ENCODE peak calls at places on chromosomes 1 and 21, in six cellular contexts. One of them, this sample, is unnamed.

GRCh38 chr1:54724771-54725170 is 9.1 kb downstream of the TTC4 start:
- DNase-seq in epithelial cell of proximal tubule: no peak
- DNase-seq in AG04450: no peak
- DNase-seq in CD8-positive, alpha-beta T cell: no peak
- DNase-seq in fibroblast of the aortic adventitia: no peak
- DNase-seq in A549: no peak
- DNase-seq in this sample: no peak

GRCh38 chr1:245874942-245875580 is 632.0 kb downstream of the SMYD3 start:
- DNase-seq in epithelial cell of proximal tubule: peak
- DNase-seq in AG04450: peak
- DNase-seq in CD8-positive, alpha-beta T cell: no peak
- DNase-seq in fibroblast of the aortic adventitia: peak
- DNase-seq in A549: no peak
- DNase-seq in this sample: peak

GRCh38 chr1:234067584-234067983 is 163.1 kb downstream of the SLC35F3 start:
- DNase-seq in epithelial cell of proximal tubule: peak
- DNase-seq in AG04450: no peak
- DNase-seq in CD8-positive, alpha-beta T cell: no peak
- DNase-seq in fibroblast of the aortic adventitia: no peak
- DNase-seq in A549: no peak
- DNase-seq in this sample: no peak

GRCh38 chr1:157033357-157033876 is 12.1 kb downstream of the ARHGEF11 start:
- DNase-seq in epithelial cell of proximal tubule: no peak
- DNase-seq in AG04450: no peak
- DNase-seq in CD8-positive, alpha-beta T cell: no peak
- DNase-seq in fibroblast of the aortic adventitia: no peak
- DNase-seq in A549: no peak
- DNase-seq in this sample: no peak

GRCh38 chr1:216450252-216450651 is 27.0 kb upstream of the USH2A start:
- DNase-seq in epithelial cell of proximal tubule: no peak
- DNase-seq in AG04450: no peak
- DNase-seq in CD8-positive, alpha-beta T cell: no peak
- DNase-seq in fibroblast of the aortic adventitia: no peak
- DNase-seq in A549: no peak
- DNase-seq in this sample: no peak

GRCh38 chr1:202135221-202135721 is 9.3 kb downstream of the ARL8A start:
- DNase-seq in epithelial cell of proximal tubule: no peak
- DNase-seq in AG04450: peak
- DNase-seq in CD8-positive, alpha-beta T cell: peak
- DNase-seq in fibroblast of the aortic adventitia: peak
- DNase-seq in A549: peak
- DNase-seq in this sample: peak

GRCh38 chr1:5891736-5892135 is 100.5 kb downstream of the NPHP4 start:
- DNase-seq in epithelial cell of proximal tubule: no peak
- DNase-seq in AG04450: no peak
- DNase-seq in CD8-positive, alpha-beta T cell: no peak
- DNase-seq in fibroblast of the aortic adventitia: peak
- DNase-seq in A549: no peak
- DNase-seq in this sample: peak

GRCh38 chr1:31788138-31788824 is 24.1 kb upstream of the ADGRB2 start:
- DNase-seq in epithelial cell of proximal tubule: no peak
- DNase-seq in AG04450: peak
- DNase-seq in CD8-positive, alpha-beta T cell: peak
- DNase-seq in fibroblast of the aortic adventitia: peak
- DNase-seq in A549: peak
- DNase-seq in this sample: peak

GRCh38 chr1:198605880-198606458 is 32.9 kb upstream of the PTPRC start:
- DNase-seq in epithelial cell of proximal tubule: no peak
- DNase-seq in AG04450: no peak
- DNase-seq in CD8-positive, alpha-beta T cell: no peak
- DNase-seq in fibroblast of the aortic adventitia: no peak
- DNase-seq in A549: no peak
- DNase-seq in this sample: no peak

GRCh38 chr1:169106921-169107672 is 607 bp downstream of the ATP1B1 start:
- DNase-seq in epithelial cell of proximal tubule: no peak
- DNase-seq in AG04450: no peak
- DNase-seq in CD8-positive, alpha-beta T cell: no peak
- DNase-seq in fibroblast of the aortic adventitia: peak
- DNase-seq in A549: no peak
- DNase-seq in this sample: peak

GRCh38 chr1:31739281-31739853 is 24.8 kb downstream of the ADGRB2 start:
- DNase-seq in epithelial cell of proximal tubule: no peak
- DNase-seq in AG04450: no peak
- DNase-seq in CD8-positive, alpha-beta T cell: no peak
- DNase-seq in fibroblast of the aortic adventitia: no peak
- DNase-seq in A549: no peak
- DNase-seq in this sample: no peak

GRCh38 chr1:59765036-59765730 is 49.6 kb upstream of the HOOK1 start:
- DNase-seq in epithelial cell of proximal tubule: no peak
- DNase-seq in AG04450: no peak
- DNase-seq in CD8-positive, alpha-beta T cell: no peak
- DNase-seq in fibroblast of the aortic adventitia: no peak
- DNase-seq in A549: no peak
- DNase-seq in this sample: no peak

GRCh38 chr21:32940079-32941014 is 85.4 kb upstream of the OLIG2 start:
- DNase-seq in epithelial cell of proximal tubule: no peak
- DNase-seq in AG04450: peak
- DNase-seq in CD8-positive, alpha-beta T cell: peak
- DNase-seq in fibroblast of the aortic adventitia: peak
- DNase-seq in A549: peak
- DNase-seq in this sample: peak

GRCh38 chr1:205293350-205294074 is 28.0 kb downstream of the NUAK2 start:
- DNase-seq in epithelial cell of proximal tubule: no peak
- DNase-seq in AG04450: no peak
- DNase-seq in CD8-positive, alpha-beta T cell: no peak
- DNase-seq in fibroblast of the aortic adventitia: no peak
- DNase-seq in A549: no peak
- DNase-seq in this sample: no peak

GRCh38 chr1:172642970-172643369 is 15.9 kb upstream of the FASLG start:
- DNase-seq in epithelial cell of proximal tubule: no peak
- DNase-seq in AG04450: no peak
- DNase-seq in CD8-positive, alpha-beta T cell: no peak
- DNase-seq in fibroblast of the aortic adventitia: no peak
- DNase-seq in A549: no peak
- DNase-seq in this sample: peak

GRCh38 chr1:21291964-21292363 is 1.7 kb upstream of the ECE1 start:
- DNase-seq in epithelial cell of proximal tubule: no peak
- DNase-seq in AG04450: no peak
- DNase-seq in CD8-positive, alpha-beta T cell: no peak
- DNase-seq in fibroblast of the aortic adventitia: no peak
- DNase-seq in A549: no peak
- DNase-seq in this sample: no peak

GRCh38 chr1:34328281-34328680 is 151.6 kb downstream of the C1orf94 start:
- DNase-seq in epithelial cell of proximal tubule: no peak
- DNase-seq in AG04450: no peak
- DNase-seq in CD8-positive, alpha-beta T cell: no peak
- DNase-seq in fibroblast of the aortic adventitia: no peak
- DNase-seq in A549: no peak
- DNase-seq in this sample: no peak

GRCh38 chr1:167492509-167492910 is 25.8 kb downstream of the CD247 start:
- DNase-seq in epithelial cell of proximal tubule: no peak
- DNase-seq in AG04450: no peak
- DNase-seq in CD8-positive, alpha-beta T cell: no peak
- DNase-seq in fibroblast of the aortic adventitia: no peak
- DNase-seq in A549: no peak
- DNase-seq in this sample: no peak

GRCh38 chr21:33478858-33479678 is 706 bp downstream of the TMEM50B start:
- DNase-seq in epithelial cell of proximal tubule: no peak
- DNase-seq in AG04450: no peak
- DNase-seq in CD8-positive, alpha-beta T cell: peak
- DNase-seq in fibroblast of the aortic adventitia: peak
- DNase-seq in A549: no peak
- DNase-seq in this sample: peak

GRCh38 chr1:177137814-177138213 is 26.7 kb downstream of the ASTN1 start:
- DNase-seq in epithelial cell of proximal tubule: no peak
- DNase-seq in AG04450: no peak
- DNase-seq in CD8-positive, alpha-beta T cell: no peak
- DNase-seq in fibroblast of the aortic adventitia: no peak
- DNase-seq in A549: no peak
- DNase-seq in this sample: no peak

GRCh38 chr21:39319814-39320332 is 6.4 kb upstream of the BRWD1 start:
- DNase-seq in epithelial cell of proximal tubule: no peak
- DNase-seq in AG04450: no peak
- DNase-seq in CD8-positive, alpha-beta T cell: no peak
- DNase-seq in fibroblast of the aortic adventitia: peak
- DNase-seq in A549: no peak
- DNase-seq in this sample: peak

GRCh38 chr1:183226963-183227362 is 40.9 kb downstream of the LAMC2 start:
- DNase-seq in epithelial cell of proximal tubule: no peak
- DNase-seq in AG04450: no peak
- DNase-seq in CD8-positive, alpha-beta T cell: no peak
- DNase-seq in fibroblast of the aortic adventitia: no peak
- DNase-seq in A549: no peak
- DNase-seq in this sample: no peak

GRCh38 chr21:15224346-15225086 is 159.7 kb upstream of the NRIP1 start:
- DNase-seq in epithelial cell of proximal tubule: peak
- DNase-seq in AG04450: peak
- DNase-seq in CD8-positive, alpha-beta T cell: no peak
- DNase-seq in fibroblast of the aortic adventitia: peak
- DNase-seq in A549: peak
- DNase-seq in this sample: peak

GRCh38 chr1:186404454-186405051 is 28.9 kb downstream of the ODR4 start:
- DNase-seq in epithelial cell of proximal tubule: no peak
- DNase-seq in AG04450: peak
- DNase-seq in CD8-positive, alpha-beta T cell: no peak
- DNase-seq in fibroblast of the aortic adventitia: peak
- DNase-seq in A549: peak
- DNase-seq in this sample: peak

GRCh38 chr1:87684786-87685185 is 356.1 kb downstream of the LMO4 start:
- DNase-seq in epithelial cell of proximal tubule: no peak
- DNase-seq in AG04450: no peak
- DNase-seq in CD8-positive, alpha-beta T cell: no peak
- DNase-seq in fibroblast of the aortic adventitia: peak
- DNase-seq in A549: no peak
- DNase-seq in this sample: peak

GRCh38 chr1:16474166-16474800 is 33.8 kb downstream of the NECAP2 start:
- DNase-seq in epithelial cell of proximal tubule: no peak
- DNase-seq in AG04450: no peak
- DNase-seq in CD8-positive, alpha-beta T cell: no peak
- DNase-seq in fibroblast of the aortic adventitia: no peak
- DNase-seq in A549: no peak
- DNase-seq in this sample: no peak

GRCh38 chr1:199512037-199512710 is 515.3 kb upstream of the NR5A2 start:
- DNase-seq in epithelial cell of proximal tubule: peak
- DNase-seq in AG04450: no peak
- DNase-seq in CD8-positive, alpha-beta T cell: no peak
- DNase-seq in fibroblast of the aortic adventitia: no peak
- DNase-seq in A549: no peak
- DNase-seq in this sample: no peak

GRCh38 chr1:206738370-206739366 is 31.9 kb upstream of the IL19 start:
- DNase-seq in epithelial cell of proximal tubule: no peak
- DNase-seq in AG04450: no peak
- DNase-seq in CD8-positive, alpha-beta T cell: no peak
- DNase-seq in fibroblast of the aortic adventitia: peak
- DNase-seq in A549: peak
- DNase-seq in this sample: peak

GRCh38 chr1:29436386-29436785 is 200.1 kb downstream of the PTPRU start:
- DNase-seq in epithelial cell of proximal tubule: no peak
- DNase-seq in AG04450: no peak
- DNase-seq in CD8-positive, alpha-beta T cell: no peak
- DNase-seq in fibroblast of the aortic adventitia: no peak
- DNase-seq in A549: no peak
- DNase-seq in this sample: no peak

GRCh38 chr21:46078984-46079356 is 18.9 kb upstream of the COL6A2 start:
- DNase-seq in epithelial cell of proximal tubule: no peak
- DNase-seq in AG04450: no peak
- DNase-seq in CD8-positive, alpha-beta T cell: no peak
- DNase-seq in fibroblast of the aortic adventitia: peak
- DNase-seq in A549: no peak
- DNase-seq in this sample: no peak

GRCh38 chr1:87121732-87122163 is 206.9 kb upstream of the LMO4 start:
- DNase-seq in epithelial cell of proximal tubule: no peak
- DNase-seq in AG04450: no peak
- DNase-seq in CD8-positive, alpha-beta T cell: no peak
- DNase-seq in fibroblast of the aortic adventitia: no peak
- DNase-seq in A549: no peak
- DNase-seq in this sample: no peak

DNA sequence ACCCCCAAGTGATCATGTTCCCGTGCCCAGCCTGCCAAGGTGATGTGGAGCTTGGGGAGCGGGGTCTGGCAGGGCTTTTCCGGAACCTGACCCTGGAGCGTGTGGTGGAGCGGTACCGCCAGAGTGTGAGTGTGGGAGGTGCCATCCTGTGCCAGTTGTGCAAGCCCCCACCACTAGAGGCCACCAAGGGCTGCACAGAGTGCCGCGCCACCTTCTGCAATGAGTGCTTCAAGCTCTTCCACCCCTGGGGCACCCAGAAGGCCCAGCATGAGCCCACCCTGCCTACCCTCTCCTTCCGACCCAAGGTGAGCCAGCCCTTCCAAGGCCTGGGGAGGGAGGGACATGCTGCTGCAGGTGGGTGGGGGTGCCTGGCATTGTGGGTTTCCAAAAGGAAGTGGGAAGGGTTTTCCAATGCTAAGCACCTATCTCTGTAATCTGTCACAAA is 2.3 kb downstream of the TRIM46 start:
- DNase-seq in epithelial cell of proximal tubule: no peak
- DNase-seq in AG04450: no peak
- DNase-seq in CD8-positive, alpha-beta T cell: no peak
- DNase-seq in fibroblast of the aortic adventitia: no peak
- DNase-seq in A549: no peak
- DNase-seq in this sample: no peak
- TF ChIP-seq CTCF in epithelial cell of proximal tubule: peak
- TF ChIP-seq CTCF in AG04450: no peak
- TF ChIP-seq CTCF in CD8-positive, alpha-beta T cell: no peak
- TF ChIP-seq CTCF in fibroblast of the aortic adventitia: no peak
- TF ChIP-seq CTCF in A549: no peak
- TF ChIP-seq CTCF in this sample: no peak

DNA sequence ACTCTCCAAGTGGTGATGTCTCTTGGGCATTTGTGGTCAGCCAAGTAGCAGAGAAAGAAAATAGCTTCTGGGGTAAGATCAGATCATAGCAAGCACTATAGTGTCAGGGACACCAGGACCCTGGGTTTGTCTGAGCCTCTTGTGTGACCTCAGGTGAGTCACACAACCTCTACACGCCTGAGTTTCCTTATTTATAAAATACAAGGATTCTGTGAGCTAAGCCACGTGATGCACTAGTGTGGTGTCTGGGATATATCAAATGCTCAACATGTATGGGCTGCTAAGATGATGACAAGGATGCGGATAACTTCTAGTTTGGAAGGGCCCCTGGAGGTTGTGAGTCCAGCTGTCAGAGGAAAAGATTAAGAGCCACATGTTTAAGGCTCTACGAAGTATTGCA is 24.5 kb upstream of the ZNF436 start:
- DNase-seq in epithelial cell of proximal tubule: no peak
- DNase-seq in AG04450: no peak
- DNase-seq in CD8-positive, alpha-beta T cell: no peak
- DNase-seq in fibroblast of the aortic adventitia: peak
- DNase-seq in A549: no peak
- DNase-seq in this sample: peak
- H3K4me3 ChIP-seq in epithelial cell of proximal tubule: no peak
- H3K4me3 ChIP-seq in AG04450: no peak
- H3K4me3 ChIP-seq in CD8-positive, alpha-beta T cell: no peak
- H3K4me3 ChIP-seq in fibroblast of the aortic adventitia: no peak
- H3K4me3 ChIP-seq in A549: no peak
- H3K4me3 ChIP-seq in this sample: no peak

GRCh38 chr1:20152599-20152930 is 13.4 kb downstream of the PLA2G2F start:
- DNase-seq in epithelial cell of proximal tubule: no peak
- DNase-seq in AG04450: no peak
- DNase-seq in CD8-positive, alpha-beta T cell: no peak
- DNase-seq in fibroblast of the aortic adventitia: no peak
- DNase-seq in A549: no peak
- DNase-seq in this sample: no peak
- TF ChIP-seq CTCF in epithelial cell of proximal tubule: peak
- TF ChIP-seq CTCF in AG04450: no peak
- TF ChIP-seq CTCF in CD8-positive, alpha-beta T cell: peak
- TF ChIP-seq CTCF in fibroblast of the aortic adventitia: no peak
- TF ChIP-seq CTCF in A549: no peak
- TF ChIP-seq CTCF in this sample: no peak

GRCh38 chr21:29175408-29176147 is 45.1 kb downstream of the MAP3K7CL start:
- DNase-seq in epithelial cell of proximal tubule: no peak
- DNase-seq in AG04450: no peak
- DNase-seq in CD8-positive, alpha-beta T cell: no peak
- DNase-seq in fibroblast of the aortic adventitia: peak
- DNase-seq in A549: no peak
- DNase-seq in this sample: peak
- H3K4me3 ChIP-seq in epithelial cell of proximal tubule: no peak
- H3K4me3 ChIP-seq in AG04450: no peak
- H3K4me3 ChIP-seq in CD8-positive, alpha-beta T cell: no peak
- H3K4me3 ChIP-seq in fibroblast of the aortic adventitia: no peak
- H3K4me3 ChIP-seq in A549: no peak
- H3K4me3 ChIP-seq in this sample: no peak